ENCODE peak calls at places on chromosome 15, in four cellular contexts. D, H, N and L are unnamed samples. For H3K4me1, the result is how much of the 10 kb centered on the place peaks cover.

GRCh38 chr15:62094398-62094797 is 27.6 kb downstream of the C2CD4A start:
- DNase-seq in D (no peak), H (no peak), N (no peak), L (no peak)

GRCh38 chr15:68347392-68347791 is 69.8 kb downstream of the FEM1B start:
- DNase-seq in D (no peak), H (peak), N (no peak), L (no peak)

GRCh38 chr15:38176155-38176554 is 76.5 kb upstream of the SPRED1 start:
- DNase-seq in D (no peak), H (peak), N (no peak), L (no peak)

GRCh38 chr15:52076889-52077781 is 35.4 kb downstream of the BCL2L10 start:
- DNase-seq in D (no peak), H (peak), N (peak), L (no peak)

GRCh38 chr15:57751177-57751800 is 44.8 kb downstream of the POLR2M start:
- DNase-seq in D (no peak), H (peak), N (no peak), L (no peak)

GRCh38 chr15:39804026-39804425 is 21.4 kb upstream of the FSIP1 start:
- DNase-seq in D (no peak), H (peak), N (no peak), L (no peak)

GRCh38 chr15:67520276-67520975 is 505 bp upstream of the C15orf61 start:
- DNase-seq in D (no peak), H (peak), N (no peak), L (peak)

GRCh38 chr15:22884344-22884743 is 45.9 kb downstream of the NIPA2 start:
- DNase-seq in D (no peak), H (no peak), N (no peak), L (peak)

GRCh38 chr15:67880651-67881182 is 40.9 kb upstream of the RNU6-1 start:
- DNase-seq in D (no peak), H (no peak), N (no peak), L (no peak)

GRCh38 chr15:40471105-40471777 is 457 bp downstream of the CHST14 start:
- DNase-seq in D (peak), H (peak), N (peak), L (no peak)

GRCh38 chr15:57112178-57112577 is 193.7 kb downstream of the TCF12 start:
- DNase-seq in D (peak), H (no peak), N (no peak), L (no peak)

GRCh38 chr15:73389971-73390544 is 21.3 kb upstream of the HCN4 start:
- DNase-seq in D (no peak), H (no peak), N (no peak), L (no peak)

GRCh38 chr15:99123706-99124451 is 19.0 kb downstream of the SYNM start:
- DNase-seq in D (peak), H (peak), N (peak), L (peak)

GRCh38 chr15:89499156-89499555 is 2.8 kb upstream of the RHCG start:
- DNase-seq in D (no peak), H (no peak), N (no peak), L (no peak)

GRCh38 chr15:88586401-88587162 is 34.6 kb upstream of the AEN start:
- DNase-seq in D (no peak), H (no peak), N (no peak), L (no peak)

GRCh38 chr15:73190189-73190601 is 137.9 kb downstream of the NEO1 start:
- DNase-seq in D (no peak), H (peak), N (no peak), L (no peak)

GRCh38 chr15:29344474-29344873 is 74.9 kb upstream of the NSMCE3 start:
- DNase-seq in D (no peak), H (no peak), N (no peak), L (no peak)

GRCh38 chr15:99440029-99440428 is 125.8 kb upstream of the MEF2A start:
- DNase-seq in D (no peak), H (no peak), N (no peak), L (no peak)

GRCh38 chr15:70473623-70474366 is 289.6 kb downstream of the UACA start:
- DNase-seq in D (no peak), H (peak), N (no peak), L (no peak)

GRCh38 chr15:70170096-70170699 is 72.5 kb upstream of the TLE3 start:
- DNase-seq in D (no peak), H (no peak), N (no peak), L (no peak)

GRCh38 chr15:63726491-63726890 is 107.3 kb downstream of the HERC1 start:
- DNase-seq in D (no peak), H (no peak), N (no peak), L (no peak)

DNA sequence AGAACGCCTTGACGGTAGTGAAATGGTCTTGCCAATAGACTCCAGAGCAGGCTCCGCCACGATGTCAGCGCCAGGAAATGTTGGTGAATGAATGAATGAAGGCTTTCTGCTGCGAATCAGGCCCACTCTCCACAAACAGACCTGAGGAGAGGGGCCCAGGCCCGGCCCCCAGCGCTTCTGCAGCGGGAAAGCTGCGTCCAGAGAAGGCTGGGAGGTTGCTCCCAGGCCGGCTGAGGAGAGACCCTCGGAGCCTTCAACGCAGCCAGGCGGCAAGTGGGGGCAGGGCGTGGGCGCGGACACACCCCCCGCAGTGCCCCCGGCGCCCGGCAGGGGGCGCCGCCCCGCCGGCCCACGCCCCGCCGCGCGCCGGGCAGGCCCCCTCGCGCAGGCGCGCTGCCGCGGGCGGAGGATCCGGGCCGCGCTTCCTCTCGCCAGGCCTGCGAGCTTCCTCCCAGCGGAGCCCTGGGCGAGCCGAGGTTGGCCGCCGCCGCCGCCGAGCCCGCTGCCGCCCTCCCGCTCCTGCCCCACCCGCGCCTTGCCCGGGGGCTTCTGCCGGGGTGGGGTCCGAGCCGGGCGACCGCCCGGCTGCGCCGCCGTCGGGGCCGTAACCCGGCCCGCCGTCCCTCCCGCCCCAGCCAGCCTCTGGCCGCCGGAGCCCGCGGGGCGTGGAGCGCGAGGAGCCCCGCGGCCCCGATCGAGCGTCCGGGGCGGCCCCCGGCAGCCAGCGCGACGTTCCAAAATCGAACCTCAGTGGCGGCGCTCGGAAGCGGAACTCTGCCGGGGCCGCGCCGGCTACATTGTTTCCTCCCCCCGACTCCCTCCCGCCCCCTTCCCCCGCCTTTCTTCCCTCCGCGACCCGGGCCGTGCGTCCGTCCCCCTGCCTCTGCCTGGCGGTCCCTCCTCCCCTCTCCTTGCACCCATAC is at the start of gene CSK:
- DNase-seq in D (peak), H (peak), N (peak), L (peak)
- H3K4me1 ChIP-seq in D (half or more), H (under half), N (half or more), L (half or more)

DNA sequence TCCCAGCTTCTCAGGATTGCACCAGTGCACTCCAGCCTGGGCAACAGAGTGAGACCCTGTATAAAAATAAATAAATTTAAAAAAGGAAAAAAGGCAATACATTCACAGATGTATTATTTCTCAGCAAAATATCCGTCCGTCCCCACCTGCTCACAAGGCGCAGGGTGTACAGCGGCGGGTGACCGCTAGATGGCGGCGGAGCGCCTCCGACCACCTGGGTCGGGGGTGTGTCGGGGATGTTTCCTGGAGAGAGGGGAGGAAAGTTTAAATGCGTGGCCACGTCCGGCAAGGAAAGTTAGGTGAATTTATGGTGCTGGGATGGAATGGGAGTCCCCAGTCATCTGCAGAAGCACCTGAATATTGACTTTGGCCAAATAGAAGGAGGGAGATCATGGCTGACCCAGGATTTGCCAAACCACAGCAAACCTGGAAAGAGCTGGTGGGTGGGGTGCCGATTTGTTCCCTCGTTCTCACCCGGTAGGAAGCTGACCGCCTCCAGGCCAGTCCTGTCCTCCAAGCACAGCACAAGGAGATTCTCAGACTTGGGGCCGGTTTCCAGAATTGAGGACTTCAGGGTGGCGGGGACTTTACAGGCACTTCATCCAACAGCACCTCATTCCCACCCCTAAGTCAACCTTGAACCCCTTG is 88.2 kb downstream of the TMEM266 start:
- DNase-seq in D (peak), H (peak), N (peak), L (peak)
- H3K4me3 ChIP-seq in D (peak), H (no peak), N (no peak), L (no peak)

GRCh38 chr15:41511331-41512077 is 2.1 kb downstream of the LTK start:
- DNase-seq in D (no peak), H (no peak), N (peak), L (no peak)
- TF ChIP-seq CTCF in D (no peak), H (no peak), N (no peak), L (no peak)

DNA sequence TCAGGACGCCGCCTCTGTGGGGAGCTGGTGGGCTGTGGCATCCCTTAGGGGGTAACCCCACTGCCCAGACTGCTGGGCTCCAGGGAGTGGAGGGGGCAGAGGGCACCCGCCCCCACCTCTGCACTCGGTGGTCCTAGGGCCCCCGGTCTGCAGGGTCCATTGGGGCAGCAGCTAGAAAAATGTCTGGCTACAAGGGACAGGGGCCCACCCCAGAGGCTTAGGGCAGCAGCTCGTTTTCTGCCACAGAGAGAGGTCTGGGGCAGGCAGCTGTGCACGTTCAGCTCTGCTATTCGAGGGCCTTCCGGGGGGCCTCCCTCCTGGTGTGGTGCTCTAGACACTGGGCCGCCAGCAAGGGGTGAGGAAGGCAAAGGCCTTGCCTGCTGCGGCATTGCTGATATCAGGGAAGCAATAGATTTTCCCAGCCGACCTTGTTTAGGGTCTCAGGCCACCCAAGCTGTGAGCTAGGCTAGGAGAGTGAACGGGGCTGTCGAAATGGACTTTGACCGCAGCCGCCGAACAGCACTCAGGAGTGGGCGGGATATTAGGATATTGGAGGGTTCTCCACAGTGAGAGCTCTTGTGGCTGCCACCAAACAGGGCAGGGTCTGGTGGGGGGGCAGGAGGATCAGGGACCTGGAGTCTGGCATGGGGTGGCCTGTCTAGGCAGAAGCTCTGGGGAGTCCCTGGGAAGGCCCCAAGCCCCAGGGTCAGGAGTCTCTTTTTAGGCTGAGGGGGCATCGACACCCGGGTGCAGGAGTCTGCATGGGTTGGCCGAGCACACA is 61.4 kb upstream of the KLF13 start:
- DNase-seq in D (no peak), H (no peak), N (peak), L (peak)
- H3K4me1 ChIP-seq in D (under half), H (under half), N (under half), L (under half)

DNA sequence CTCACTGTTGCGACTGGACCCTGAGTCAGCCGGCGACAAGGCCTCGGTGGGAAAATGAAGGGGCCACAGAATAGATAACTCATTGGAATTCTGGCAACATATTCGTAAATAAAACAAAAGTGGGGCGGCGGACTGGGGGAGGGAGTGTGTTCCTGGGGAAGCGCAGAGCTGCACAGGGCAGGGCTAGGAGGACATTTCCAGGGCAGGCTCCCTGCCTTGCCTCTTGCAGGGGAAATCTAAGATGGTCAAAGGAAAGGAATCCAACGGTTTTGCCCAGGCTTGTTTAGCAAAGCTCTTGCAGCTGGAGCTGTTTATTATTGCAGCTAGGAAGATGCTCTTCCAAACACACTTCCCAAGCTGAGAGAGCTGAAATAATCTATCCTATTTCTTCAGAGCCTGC is 1042.7 kb upstream of the NR2F2 start:
- DNase-seq in D (no peak), H (peak), N (peak), L (no peak)
- H3K4me3 ChIP-seq in D (no peak), H (no peak), N (no peak), L (no peak)

GRCh38 chr15:35547775-35548364 is 1.9 kb upstream of the DPH6 start:
- DNase-seq in D (no peak), H (no peak), N (no peak), L (no peak)

GRCh38 chr15:35545316-35545824 is 595 bp downstream of the DPH6 start:
- DNase-seq in D (peak), H (peak), N (peak), L (peak)

GRCh38 chr15:35546581-35547381 is 816 bp upstream of the DPH6 start:
- DNase-seq in D (no peak), H (no peak), N (no peak), L (peak)

GRCh38 chr15:35548435-35548834 is 2.5 kb upstream of the DPH6 start:
- DNase-seq in D (no peak), H (no peak), N (no peak), L (no peak)

DNA sequence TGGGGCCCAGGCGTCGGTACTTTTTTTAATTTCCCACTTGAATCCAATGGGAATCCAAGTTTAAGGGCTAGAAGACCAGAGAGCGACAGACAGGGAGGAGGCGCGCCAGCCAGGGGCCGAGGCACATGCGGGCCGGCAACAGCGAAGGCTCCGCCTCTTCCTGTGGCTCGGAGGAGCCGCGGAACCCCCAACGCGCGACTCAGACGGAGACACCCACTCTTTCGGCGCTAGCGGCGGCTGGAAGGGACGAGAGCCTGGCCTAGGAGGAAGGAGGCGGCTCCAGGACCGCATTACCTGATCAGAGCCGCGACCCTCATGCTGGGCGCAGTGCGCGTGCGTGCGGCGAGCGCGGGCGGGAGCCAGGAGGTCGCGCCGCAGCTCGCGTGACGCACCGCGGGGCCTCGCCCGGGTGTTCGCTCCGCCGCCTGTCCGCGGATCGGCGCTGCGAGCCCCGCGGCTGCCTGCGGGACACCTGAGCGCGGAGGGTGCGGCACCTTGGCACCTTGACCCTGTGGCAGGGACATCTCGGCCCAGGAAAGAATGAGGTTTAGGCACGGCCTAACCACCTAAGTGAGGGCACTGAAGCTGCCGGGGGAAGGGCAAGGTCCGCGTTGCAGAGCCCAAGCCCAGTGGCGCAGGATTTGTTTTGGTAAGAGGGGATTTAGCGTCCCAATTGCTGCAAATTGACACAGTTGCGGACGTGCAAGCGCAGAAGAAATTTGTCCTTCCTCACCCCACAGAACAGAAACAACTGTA is at the start of gene DPH6:
- DNase-seq in D (peak), H (peak), N (peak), L (peak)
- TF ChIP-seq CTCF in D (no peak), H (peak), N (no peak), L (peak)

DNA sequence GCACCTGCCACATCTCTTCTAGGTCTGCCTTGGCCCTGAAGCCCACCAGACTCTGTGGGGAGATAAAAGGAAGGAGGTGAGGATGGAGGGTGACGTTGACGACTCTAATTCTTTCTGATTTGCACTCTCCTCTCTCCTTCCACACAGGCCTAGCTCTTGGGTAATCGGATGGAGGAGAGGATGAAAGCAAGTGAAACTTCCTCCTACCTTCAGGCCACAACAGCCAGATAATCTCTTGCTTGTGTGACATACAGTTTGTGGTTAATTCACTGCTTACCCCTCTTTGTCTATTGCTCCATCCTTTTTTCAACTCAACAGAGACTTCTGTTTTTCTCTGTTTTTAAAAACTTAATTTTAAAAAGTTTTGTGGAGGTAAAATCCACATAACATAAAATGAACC is 208.2 kb downstream of the SV2B start:
- DNase-seq in D (no peak), H (no peak), N (no peak), L (no peak)
- H3K4me1 ChIP-seq in D (under half), H (under half), N (under half), L (under half)